ENCODE peak calls at places on chromosome 12, in four cellular contexts. One of them, this sample, is unnamed.

GRCh38 chr12:107318804-107319535 is 225.6 kb upstream of the CRY1 start:
- DNase-seq in AG09309: no peak
- DNase-seq in B cell: no peak
- DNase-seq in GM12864: no peak
- DNase-seq in this sample: no peak

GRCh38 chr12:14239935-14240872 is 125.3 kb upstream of the ATF7IP start:
- DNase-seq in AG09309: no peak
- DNase-seq in B cell: peak
- DNase-seq in GM12864: peak
- DNase-seq in this sample: peak

GRCh38 chr12:48925218-48925871 is at the start of gene FKBP11:
- DNase-seq in AG09309: no peak
- DNase-seq in B cell: peak
- DNase-seq in GM12864: peak
- DNase-seq in this sample: no peak

GRCh38 chr12:117212563-117213190 is 22.4 kb upstream of the FBXO21 start:
- DNase-seq in AG09309: peak
- DNase-seq in B cell: peak
- DNase-seq in GM12864: no peak
- DNase-seq in this sample: no peak

GRCh38 chr12:69886101-69886500 is 61.1 kb downstream of the MYRFL start:
- DNase-seq in AG09309: no peak
- DNase-seq in B cell: no peak
- DNase-seq in GM12864: no peak
- DNase-seq in this sample: no peak

GRCh38 chr12:115444336-115444735 is 760.4 kb upstream of the TBX3 start:
- DNase-seq in AG09309: peak
- DNase-seq in B cell: no peak
- DNase-seq in GM12864: no peak
- DNase-seq in this sample: no peak

GRCh38 chr12:9897524-9897923 is 16.2 kb downstream of the KLRF2 start:
- DNase-seq in AG09309: no peak
- DNase-seq in B cell: no peak
- DNase-seq in GM12864: no peak
- DNase-seq in this sample: no peak

GRCh38 chr12:67804168-67804567 is 155.6 kb downstream of the DYRK2 start:
- DNase-seq in AG09309: no peak
- DNase-seq in B cell: no peak
- DNase-seq in GM12864: peak
- DNase-seq in this sample: no peak

GRCh38 chr12:11500222-11500860 is 105.0 kb upstream of the PRB2 start:
- DNase-seq in AG09309: no peak
- DNase-seq in B cell: peak
- DNase-seq in GM12864: no peak
- DNase-seq in this sample: peak

GRCh38 chr12:96210376-96211055 is 16.3 kb downstream of the ELK3 start:
- DNase-seq in AG09309: no peak
- DNase-seq in B cell: peak
- DNase-seq in GM12864: no peak
- DNase-seq in this sample: no peak

GRCh38 chr12:3988519-3989217 is 115.5 kb upstream of the PARP11 start:
- DNase-seq in AG09309: no peak
- DNase-seq in B cell: peak
- DNase-seq in GM12864: peak
- DNase-seq in this sample: no peak

GRCh38 chr12:66282244-66282643 is 20.0 kb upstream of the HELB start:
- DNase-seq in AG09309: no peak
- DNase-seq in B cell: no peak
- DNase-seq in GM12864: no peak
- DNase-seq in this sample: no peak

GRCh38 chr12:66280573-66280972 is 21.7 kb upstream of the HELB start:
- DNase-seq in AG09309: no peak
- DNase-seq in B cell: no peak
- DNase-seq in GM12864: no peak
- DNase-seq in this sample: peak

GRCh38 chr12:66275040-66275439 is 27.3 kb upstream of the HELB start:
- DNase-seq in AG09309: no peak
- DNase-seq in B cell: no peak
- DNase-seq in GM12864: no peak
- DNase-seq in this sample: no peak

DNA sequence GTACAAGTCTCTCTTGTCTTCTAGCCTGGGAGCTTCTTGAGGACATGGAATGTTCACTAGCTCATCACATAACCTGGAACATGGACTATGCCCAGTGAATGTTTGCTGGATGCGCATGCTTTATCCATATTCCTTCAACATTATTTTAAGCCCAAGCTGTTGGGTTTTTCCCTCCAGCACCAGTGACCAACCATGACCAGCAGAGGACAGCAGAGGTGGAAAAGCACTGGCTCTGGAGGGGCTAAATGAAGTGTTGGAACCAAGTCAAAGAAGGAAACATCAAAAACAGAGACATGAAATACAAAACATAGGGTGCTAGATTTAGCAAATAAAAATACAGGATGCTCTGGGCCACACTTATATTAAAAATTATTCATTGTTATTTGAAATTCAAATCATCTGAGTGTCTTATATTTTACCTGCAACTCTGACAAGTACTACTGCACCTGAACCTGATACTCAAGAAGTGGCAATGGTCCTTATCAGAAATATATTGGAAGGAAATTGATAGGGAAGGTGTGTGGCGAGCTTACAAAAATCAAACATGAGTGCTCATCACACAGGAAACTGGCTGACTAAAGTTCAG is 23.1 kb upstream of the HELB start:
- DNase-seq in AG09309: no peak
- DNase-seq in B cell: no peak
- DNase-seq in GM12864: no peak
- DNase-seq in this sample: peak
- TF ChIP-seq CTCF in AG09309: peak
- TF ChIP-seq CTCF in B cell: no peak
- TF ChIP-seq CTCF in GM12864: peak
- TF ChIP-seq CTCF in this sample: peak

GRCh38 chr12:26929590-26929989 is 8.2 kb downstream of the INTS13 start:
- DNase-seq in AG09309: no peak
- DNase-seq in B cell: no peak
- DNase-seq in GM12864: no peak
- DNase-seq in this sample: no peak

GRCh38 chr12:26928661-26929060 is 9.1 kb downstream of the INTS13 start:
- DNase-seq in AG09309: no peak
- DNase-seq in B cell: no peak
- DNase-seq in GM12864: no peak
- DNase-seq in this sample: no peak
- TF ChIP-seq CTCF in AG09309: no peak
- TF ChIP-seq CTCF in B cell: no peak
- TF ChIP-seq CTCF in GM12864: no peak
- TF ChIP-seq CTCF in this sample: no peak

GRCh38 chr12:112929715-112930114 is 8.6 kb upstream of the OAS3 start:
- DNase-seq in AG09309: no peak
- DNase-seq in B cell: no peak
- DNase-seq in GM12864: no peak
- DNase-seq in this sample: no peak

GRCh38 chr12:112927475-112927874 is 10.8 kb upstream of the OAS3 start:
- DNase-seq in AG09309: no peak
- DNase-seq in B cell: no peak
- DNase-seq in GM12864: no peak
- DNase-seq in this sample: no peak

GRCh38 chr12:112930350-112930749 is 7.9 kb upstream of the OAS3 start:
- DNase-seq in AG09309: no peak
- DNase-seq in B cell: no peak
- DNase-seq in GM12864: no peak
- DNase-seq in this sample: no peak

GRCh38 chr12:112927925-112928324 is 10.3 kb upstream of the OAS3 start:
- DNase-seq in AG09309: no peak
- DNase-seq in B cell: no peak
- DNase-seq in GM12864: no peak
- DNase-seq in this sample: no peak

DNA sequence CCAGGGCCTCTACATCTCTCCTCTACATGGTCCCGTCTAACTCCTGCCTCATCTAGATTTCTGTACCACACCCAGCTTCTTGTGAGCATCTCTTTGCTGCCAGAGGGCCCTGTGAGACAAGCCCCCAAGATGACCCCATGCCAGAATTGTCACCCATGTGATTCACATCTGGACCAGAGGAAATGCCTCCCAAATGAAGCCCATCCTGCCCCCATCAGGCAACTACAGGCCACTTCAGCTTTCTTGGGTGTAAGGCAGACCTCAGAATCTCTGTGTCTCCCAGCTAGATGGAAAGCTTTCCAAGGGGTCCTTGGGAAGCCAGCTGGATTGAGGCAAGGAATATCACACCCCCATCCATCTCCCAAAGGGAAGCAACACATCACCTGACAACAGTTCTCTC is 9.3 kb upstream of the OAS3 start:
- DNase-seq in AG09309: no peak
- DNase-seq in B cell: no peak
- DNase-seq in GM12864: no peak
- DNase-seq in this sample: no peak
- TF ChIP-seq CTCF in AG09309: no peak
- TF ChIP-seq CTCF in B cell: no peak
- TF ChIP-seq CTCF in GM12864: no peak
- TF ChIP-seq CTCF in this sample: no peak

DNA sequence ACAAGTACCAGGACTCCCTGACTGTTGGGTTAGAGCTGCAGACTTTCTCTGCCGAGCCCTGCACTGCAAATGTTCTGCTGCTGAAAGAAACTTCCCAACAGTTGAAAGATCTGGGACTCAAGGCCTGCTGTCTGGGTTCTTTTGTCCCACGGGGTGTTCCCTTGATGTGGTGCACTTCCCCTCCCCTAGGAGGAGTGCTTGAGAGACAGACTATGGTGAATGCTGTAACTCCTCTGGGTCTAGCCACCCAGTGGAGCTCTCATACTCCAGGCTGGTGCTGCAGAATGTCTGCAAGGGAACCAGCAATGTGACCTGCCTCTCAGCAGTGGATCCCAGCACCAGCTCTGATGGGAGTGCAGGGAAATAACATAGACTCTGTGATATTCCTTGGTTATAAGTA is 129.2 kb upstream of the SLCO1B1 start:
- DNase-seq in AG09309: no peak
- DNase-seq in B cell: no peak
- DNase-seq in GM12864: no peak
- DNase-seq in this sample: no peak
- TF ChIP-seq CTCF in AG09309: no peak
- TF ChIP-seq CTCF in B cell: no peak
- TF ChIP-seq CTCF in GM12864: no peak
- TF ChIP-seq CTCF in this sample: no peak

DNA sequence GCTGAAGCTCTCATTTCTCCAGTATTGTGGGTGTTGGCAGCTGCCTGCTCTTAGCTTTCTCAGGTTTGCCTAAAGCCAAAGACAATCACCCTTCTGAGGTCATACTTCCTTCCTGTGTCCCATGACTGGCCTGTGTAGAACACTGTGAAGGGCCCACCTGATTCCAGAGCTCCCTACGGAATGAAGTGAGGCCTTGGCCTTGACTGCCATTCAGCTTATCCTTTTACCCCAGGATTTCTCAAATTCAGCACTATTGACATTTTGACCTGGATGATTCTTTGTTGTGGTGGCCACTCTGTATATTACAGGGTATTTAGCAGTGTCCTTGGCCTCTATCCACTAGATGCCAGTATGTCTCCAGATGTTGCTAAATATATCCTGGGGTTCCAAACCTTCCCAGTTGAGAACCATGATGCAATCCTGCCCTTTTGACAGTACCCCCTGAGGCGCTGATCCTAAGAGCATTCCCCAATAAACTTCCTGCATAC is 112.3 kb upstream of the KRR1 start:
- DNase-seq in AG09309: no peak
- DNase-seq in B cell: no peak
- DNase-seq in GM12864: no peak
- DNase-seq in this sample: no peak
- TF ChIP-seq CTCF in AG09309: peak
- TF ChIP-seq CTCF in B cell: no peak
- TF ChIP-seq CTCF in GM12864: no peak
- TF ChIP-seq CTCF in this sample: no peak

GRCh38 chr12:15858348-15858747 is 23.8 kb upstream of the STRAP start:
- DNase-seq in AG09309: no peak
- DNase-seq in B cell: no peak
- DNase-seq in GM12864: no peak
- DNase-seq in this sample: no peak
- TF ChIP-seq CTCF in AG09309: no peak
- TF ChIP-seq CTCF in B cell: no peak
- TF ChIP-seq CTCF in GM12864: no peak
- TF ChIP-seq CTCF in this sample: no peak

DNA sequence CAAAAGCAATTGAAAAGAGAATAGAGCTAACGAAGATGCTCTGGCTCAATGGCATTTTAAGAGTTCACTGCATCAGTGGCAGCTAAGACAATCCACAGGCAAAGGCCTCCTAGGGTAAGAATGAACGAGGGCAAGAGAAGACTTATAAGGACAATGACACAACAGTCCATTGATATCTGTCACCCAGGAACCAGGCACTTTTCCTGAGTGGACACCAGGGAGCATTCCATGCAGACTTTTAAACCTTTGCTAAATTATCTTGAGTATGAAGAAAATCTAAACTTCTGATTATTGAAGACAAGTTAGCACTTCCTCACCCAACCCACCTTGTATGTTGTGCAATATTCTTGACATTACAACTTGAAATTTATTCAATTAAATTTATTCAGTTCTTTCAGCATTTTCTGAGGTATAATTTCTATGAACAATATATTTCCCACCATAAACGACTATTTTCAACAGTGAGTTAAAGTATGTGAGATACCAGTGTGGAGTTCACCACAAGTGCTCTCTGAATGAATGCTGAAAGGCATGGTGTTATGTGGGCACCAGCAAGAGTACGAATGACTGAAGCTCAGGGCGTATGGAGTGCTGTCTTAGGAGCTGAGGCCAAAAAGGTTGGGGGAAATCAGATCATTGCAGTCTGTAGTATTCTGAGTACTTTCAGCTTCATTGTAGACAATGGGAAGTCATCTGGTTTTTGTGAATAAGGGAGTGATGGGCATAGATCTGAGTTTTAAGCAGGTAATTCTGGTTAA is 124.3 kb upstream of the LMNTD1 start:
- DNase-seq in AG09309: no peak
- DNase-seq in B cell: no peak
- DNase-seq in GM12864: no peak
- DNase-seq in this sample: no peak
- TF ChIP-seq CTCF in AG09309: peak
- TF ChIP-seq CTCF in B cell: no peak
- TF ChIP-seq CTCF in GM12864: no peak
- TF ChIP-seq CTCF in this sample: no peak

GRCh38 chr12:121388421-121388981 is 11.4 kb upstream of the RNF34 start:
- DNase-seq in AG09309: peak
- DNase-seq in B cell: no peak
- DNase-seq in GM12864: no peak
- DNase-seq in this sample: peak

GRCh38 chr12:121378736-121379135 is 21.2 kb upstream of the RNF34 start:
- DNase-seq in AG09309: no peak
- DNase-seq in B cell: no peak
- DNase-seq in GM12864: no peak
- DNase-seq in this sample: no peak

GRCh38 chr12:121379945-121380344 is 20.0 kb upstream of the RNF34 start:
- DNase-seq in AG09309: no peak
- DNase-seq in B cell: no peak
- DNase-seq in GM12864: no peak
- DNase-seq in this sample: no peak

DNA sequence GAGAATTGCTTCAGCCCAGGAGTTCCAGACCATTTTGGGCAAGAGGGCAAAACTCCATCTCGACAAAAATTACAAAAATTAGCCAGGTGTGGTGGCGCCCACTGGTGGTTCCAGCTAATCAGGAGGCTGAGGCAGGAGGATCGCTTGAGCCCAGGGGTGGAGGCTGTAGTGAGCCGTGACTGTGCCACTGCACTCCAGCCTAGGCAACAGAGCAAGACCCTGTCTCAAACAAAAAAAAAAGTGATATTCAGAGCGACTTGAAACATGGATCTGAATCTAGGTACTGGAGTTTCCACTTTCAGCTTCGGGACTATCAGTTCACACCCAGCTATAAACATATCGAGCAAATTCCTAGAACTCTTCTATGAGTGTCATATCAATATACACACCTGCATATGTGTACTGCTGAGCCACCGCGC is 16.3 kb upstream of the RNF34 start:
- DNase-seq in AG09309: no peak
- DNase-seq in B cell: no peak
- DNase-seq in GM12864: no peak
- DNase-seq in this sample: no peak
- TF ChIP-seq CTCF in AG09309: peak
- TF ChIP-seq CTCF in B cell: no peak
- TF ChIP-seq CTCF in GM12864: peak
- TF ChIP-seq CTCF in this sample: no peak